ENCODE peak calls at places on chromosomes 12 and 14, in seven cellular contexts. B is suprapubic skin; K is effector memory CD4-positive, alpha-beta T cell; Y is RWPE1; X is left ventricle myocardium inferior; J is uterus; W is right lobe of liver. O is an unnamed sample.

GRCh38 chr14:104977008-104977680 is 1.0 kb downstream of the AHNAK2 start:
- DNase-seq in J (no peak), K (no peak), Y (no peak), W (no peak), X (peak; percentile 18), B (peak; percentile 74), O (no peak)

GRCh38 chr12:6549379-6550151 is 6.3 kb downstream of the IFFO1 start:
- DNase-seq in Y (no peak), K (no peak), X (no peak), W (no peak), B (no peak), J (no peak), O (no peak)

GRCh38 chr12:28313631-28314030 is 123.4 kb downstream of the CCDC91 start:
- DNase-seq in J (no peak), W (no peak), K (no peak), B (no peak), Y (peak; percentile 5), X (no peak), O (no peak)

GRCh38 chr14:53411110-53411509 is 258.0 kb upstream of the DDHD1 start:
- DNase-seq in K (no peak), B (no peak), X (no peak), W (no peak), Y (no peak), J (no peak), O (no peak)

GRCh38 chr12:7929069-7929792 is 6.8 kb downstream of the SLC2A3 start:
- DNase-seq in W (no peak), J (no peak), Y (no peak), X (no peak), B (no peak), K (no peak), O (no peak)

GRCh38 chr12:32548691-32549412 is 130.2 kb upstream of the DNM1L start:
- DNase-seq in K (no peak), Y (no peak), B (no peak), J (peak; percentile 20), X (no peak), W (peak; percentile 73), O (no peak)

GRCh38 chr12:26845984-26846383 is 13.0 kb upstream of the ITPR2 start:
- DNase-seq in J (no peak), X (no peak), K (no peak), Y (no peak), W (no peak), B (no peak), O (no peak)

GRCh38 chr12:110545812-110546211 is 37.3 kb downstream of the PPTC7 start:
- DNase-seq in B (no peak), W (no peak), X (no peak), J (no peak), K (no peak), Y (no peak), O (no peak)

GRCh38 chr12:124779161-124780141 is 84.2 kb downstream of the SCARB1 start:
- DNase-seq in K (no peak), X (no peak), W (no peak), J (no peak), Y (no peak), B (no peak), O (no peak)

GRCh38 chr12:111330800-111331752 is 37.8 kb downstream of the PHETA1 start:
- DNase-seq in Y (peak; percentile 59), W (no peak), J (no peak), X (no peak), B (no peak), K (no peak), O (no peak)

GRCh38 chr12:29734748-29735147 is 49.0 kb downstream of the TMTC1 start:
- DNase-seq in Y (no peak), W (no peak), K (no peak), X (no peak), J (no peak), B (no peak), O (no peak)

GRCh38 chr12:14578646-14579045 is 11.0 kb upstream of the PLBD1 start:
- DNase-seq in J (no peak), W (no peak), X (no peak), B (no peak), K (no peak), Y (no peak), O (no peak)

GRCh38 chr12:66060361-66060907 is 70.1 kb downstream of the LLPH start:
- DNase-seq in W (no peak), J (no peak), X (no peak), K (no peak), Y (no peak), B (no peak), O (no peak)

GRCh38 chr12:92224685-92225331 is 79.2 kb upstream of the BTG1 start:
- DNase-seq in K (no peak), B (no peak), W (no peak), Y (peak; percentile 58), J (peak; percentile 85), X (no peak), O (no peak)

GRCh38 chr12:108595711-108596647 is 1.9 kb downstream of the TMEM119 start:
- DNase-seq in B (no peak), J (no peak), Y (no peak), X (no peak), K (no peak), W (no peak), O (no peak)

GRCh38 chr12:49974231-49974675 is 1.5 kb downstream of the AQP6 start:
- DNase-seq in B (no peak), W (peak; percentile 73), Y (no peak), J (peak; percentile 38), K (no peak), X (peak; percentile 69), O (no peak)

GRCh38 chr14:53534841-53535240 is 381.7 kb upstream of the DDHD1 start:
- DNase-seq in X (no peak), Y (no peak), K (no peak), B (no peak), W (no peak), J (no peak), O (no peak)

GRCh38 chr14:74562515-74563232 is 49.4 kb downstream of the LTBP2 start:
- DNase-seq in Y (no peak), J (no peak), W (no peak), B (no peak), X (no peak), K (no peak), O (no peak)

GRCh38 chr12:113135178-113136127 is at the start of gene RASAL1:
- DNase-seq in W (no peak), Y (peak; percentile 67), K (peak; percentile 54), B (no peak), X (no peak), J (no peak), O (peak; percentile 75)

GRCh38 chr14:95460647-95461478 is 55.6 kb downstream of the SYNE3 start:
- DNase-seq in W (no peak), K (no peak), J (peak; percentile 51), B (peak; percentile 81), Y (peak; percentile 90), X (no peak), O (no peak)

GRCh38 chr12:94638521-94638920 is 11.8 kb downstream of the TMCC3 start:
- DNase-seq in K (no peak), J (no peak), Y (no peak), B (no peak), X (no peak), W (no peak), O (no peak)

GRCh38 chr12:25276199-25276937 is 25.6 kb upstream of the KRAS start:
- DNase-seq in X (no peak), Y (peak; percentile 68), W (peak; percentile 56), J (peak; percentile 32), B (no peak), K (no peak), O (no peak)
- H3K27ac ChIP-seq in X (no peak overlapping the region), Y (no peak overlapping the region), W (no peak overlapping the region), J (no peak overlapping the region), B (no peak overlapping the region), K (no peak overlapping the region), O (no peak overlapping the region)

GRCh38 chr14:106843376-106843775 is 1317.0 kb downstream of the TMEM121 start:
- DNase-seq in B (no peak), X (no peak), W (no peak), Y (no peak), K (no peak), J (no peak), O (no peak)

GRCh38 chr14:106843951-106844483 is 1317.6 kb downstream of the TMEM121 start:
- DNase-seq in Y (no peak), W (no peak), B (no peak), J (no peak), K (no peak), X (no peak), O (peak; percentile 47)

GRCh38 chr14:106845286-106846087 is 1319.1 kb downstream of the TMEM121 start:
- DNase-seq in B (no peak), K (no peak), Y (peak; percentile 55), W (peak; percentile 61), X (no peak), J (no peak), O (peak; percentile 63)

GRCh38 chr14:106846218-106846617 is 1319.8 kb downstream of the TMEM121 start:
- DNase-seq in W (no peak), B (no peak), J (no peak), Y (no peak), K (no peak), X (no peak), O (no peak)

DNA sequence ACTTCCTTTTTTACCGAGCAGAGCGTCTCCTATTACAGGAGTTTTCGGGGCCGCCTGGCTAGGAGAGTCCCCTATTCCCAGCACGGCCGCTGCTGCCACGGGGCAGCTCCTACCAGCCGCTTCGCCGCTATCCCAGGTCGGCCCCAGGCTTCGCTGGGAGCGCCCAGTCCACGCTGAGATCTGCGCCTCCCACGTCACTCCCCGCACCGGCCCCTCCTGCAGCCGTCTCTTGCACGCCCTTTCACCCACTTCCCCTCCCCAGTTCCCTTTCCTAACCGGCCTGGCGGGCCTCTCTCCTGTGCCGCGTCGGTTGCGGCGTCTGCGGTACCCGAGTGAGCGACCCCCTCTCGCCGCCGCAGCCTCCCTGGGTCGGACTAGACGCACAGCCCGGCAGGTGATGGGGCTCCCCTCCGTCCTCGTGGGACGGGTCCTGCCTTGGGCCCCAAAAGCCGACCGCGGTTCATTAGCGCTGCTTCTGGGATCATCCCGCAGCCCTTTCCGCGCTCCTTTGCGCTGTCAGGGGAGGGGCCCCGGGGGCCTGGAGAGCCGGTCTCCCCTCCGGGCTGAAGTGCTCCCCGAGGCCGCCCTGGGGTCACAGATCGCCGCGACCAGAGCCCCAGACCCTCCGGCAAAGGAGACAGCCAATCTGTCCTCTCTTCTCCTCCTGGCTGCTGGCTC is 1318.4 kb downstream of the TMEM121 start:
- DNase-seq in J (peak; percentile 26), Y (no peak), K (peak; percentile 55), W (peak; percentile 83), B (peak; percentile 82), X (peak; percentile 75), O (peak; percentile 49)
- H3K27ac ChIP-seq in J (peak overlapping the region; percentile 68), Y (no peak overlapping the region), K (peak overlapping the region; percentile 69), W (peak overlapping the region; percentile 89), B (peak overlapping the region; percentile 64), X (peak overlapping the region; percentile 86), O (peak overlapping the region; percentile 85)

GRCh38 chr14:73026243-73026844 is 562 bp downstream of the ZFYVE1 start:
- DNase-seq in J (no peak), X (no peak), Y (peak; percentile 55), K (no peak), B (no peak), W (no peak), O (no peak)
- H3K27ac ChIP-seq in J (peak overlapping the region; percentile 91), X (peak overlapping the region; percentile 85), Y (peak overlapping the region; percentile 88), K (peak overlapping the region; percentile 59), B (peak overlapping the region; percentile 91), W (peak overlapping the region; percentile 78), O (peak overlapping the region; percentile 74)

GRCh38 chr14:57962293-57962996 is 96.6 kb upstream of the SLC35F4 start:
- DNase-seq in Y (no peak), W (no peak), B (no peak), K (no peak), X (no peak), J (peak; percentile 20), O (no peak)
- H3K27ac ChIP-seq in Y (no peak overlapping the region), W (no peak overlapping the region), B (no peak overlapping the region), K (no peak overlapping the region), X (no peak overlapping the region), J (peak overlapping the region; percentile 58), O (no peak overlapping the region)

O was measured in naive thymus-derived CD4-positive, alpha-beta T cell.